ENCODE peak calls at places on chromosomes 3 and 15, in ten cellular contexts. L is caudate nucleus; R is osteoblast; V is stimulated activated CD4-positive, alpha-beta T cell treated with anti-CD3 and anti-CD28 coated beads, Interleukin-1b, Interleukin-23, amount 100 ng/mL, for 48 hours; D is A172; Y is CD4-positive, CD25-positive, alpha-beta regulatory T cell; H is globus pallidus; X is activated naive CD4-positive, alpha-beta T cell; J is ELR; N is iris pigment epithelial cell. P is an unnamed sample.

GRCh38 chr3:61600195-61600594 is 38.8 kb downstream of the PTPRG start:
- DNase-seq in X (no peak), D (no peak), J (no peak), R (no peak), V (no peak), N (peak), L (no peak), H (no peak), Y (no peak), P (no peak)

GRCh38 chr3:167031364-167032049 is 348.6 kb downstream of the ZBBX start:
- DNase-seq in Y (no peak), L (no peak), D (no peak), J (peak), V (no peak), R (no peak), X (no peak), H (no peak), N (peak), P (no peak)

GRCh38 chr3:17231537-17232261 is 346.9 kb downstream of the PLCL2 start:
- DNase-seq in Y (no peak), V (no peak), R (no peak), D (no peak), L (no peak), H (no peak), X (no peak), J (no peak), N (no peak), P (no peak)

GRCh38 chr15:66145242-66146182 is 108.0 kb downstream of the MEGF11 start:
- DNase-seq in D (no peak), J (no peak), R (peak), Y (no peak), V (no peak), H (no peak), L (no peak), X (no peak), N (no peak), P (no peak)

GRCh38 chr3:98779936-98780335 is 16.8 kb downstream of the ST3GAL6 start:
- DNase-seq in J (peak), Y (no peak), X (no peak), N (peak), R (no peak), V (no peak), H (peak), D (no peak), L (no peak), P (peak)

GRCh38 chr15:91997163-91997562 is 143.7 kb downstream of the SLCO3A1 start:
- DNase-seq in V (no peak), D (no peak), J (no peak), X (no peak), Y (no peak), N (no peak), R (no peak), H (no peak), L (no peak), P (no peak)

GRCh38 chr3:124248471-124249028 is 256.6 kb upstream of the ROPN1 start:
- DNase-seq in J (peak), H (no peak), Y (no peak), L (no peak), D (peak), R (peak), N (peak), V (no peak), X (no peak), P (no peak)

GRCh38 chr3:190073264-190073663 is 47.4 kb downstream of the P3H2 start:
- DNase-seq in J (no peak), H (no peak), D (no peak), N (peak), V (no peak), R (no peak), Y (no peak), X (no peak), L (no peak), P (no peak)

GRCh38 chr3:38027466-38028465 is 1.7 kb downstream of the PLCD1 start:
- DNase-seq in R (peak), Y (no peak), L (no peak), D (no peak), V (no peak), H (no peak), X (no peak), N (no peak), J (no peak), P (no peak)

GRCh38 chr3:132135628-132136333 is 101.0 kb upstream of the CPNE4 start:
- DNase-seq in J (peak), Y (no peak), L (no peak), X (no peak), R (peak), N (peak), H (no peak), D (peak), V (no peak), P (peak)

GRCh38 chr3:14472471-14473351 is 67.4 kb downstream of the GRIP2 start:
- DNase-seq in X (no peak), R (peak), H (no peak), D (peak), L (no peak), V (peak), N (peak), J (peak), Y (no peak), P (peak)

GRCh38 chr3:151293127-151293526 is 14.8 kb upstream of the P2RY14 start:
- DNase-seq in V (no peak), R (no peak), H (no peak), Y (no peak), J (no peak), N (no peak), X (no peak), D (no peak), L (no peak), P (peak)

GRCh38 chr15:29266052-29266572 is 3.5 kb downstream of the NSMCE3 start:
- DNase-seq in L (no peak), D (no peak), J (no peak), N (no peak), X (no peak), R (no peak), Y (no peak), H (no peak), V (no peak), P (no peak)

GRCh38 chr15:97867870-97868269 is 92.6 kb upstream of the ARRDC4 start:
- DNase-seq in X (no peak), L (no peak), D (no peak), Y (no peak), H (no peak), N (no peak), J (no peak), V (no peak), R (no peak), P (no peak)

GRCh38 chr3:147298511-147298982 is 107.8 kb downstream of the ZIC4 start:
- DNase-seq in Y (no peak), N (peak), L (no peak), J (peak), X (no peak), V (no peak), D (peak), H (no peak), R (peak), P (peak)